ENCODE peak calls at places on chromosomes 13 and 19, in four cellular contexts. R, G, D and J are unnamed samples.

GRCh38 chr13:80906860-80907259 is 565.9 kb upstream of the SPRY2 start:
- DNase-seq in G (no peak), R (no peak), D (no peak), J (no peak)

GRCh38 chr13:30581582-30581981 is 36.1 kb upstream of the USPL1 start:
- DNase-seq in R (no peak), D (no peak), G (no peak), J (peak; percentile 36)

GRCh38 chr13:73273737-73274136 is 214.9 kb downstream of the KLF5 start:
- DNase-seq in G (peak; percentile 73), R (no peak), D (no peak), J (no peak)

GRCh38 chr13:53098455-53098854 is 69.8 kb downstream of the OLFM4 start:
- DNase-seq in D (no peak), G (no peak), R (no peak), J (no peak)

GRCh38 chr19:44212865-44213346 is 574 bp downstream of the ZNF227 start:
- DNase-seq in D (no peak), G (no peak), R (no peak), J (peak; percentile 35)

GRCh38 chr13:113647351-113648217 is 10.4 kb downstream of the ATP4B start:
- DNase-seq in R (no peak), D (peak; percentile 90), G (no peak), J (peak; percentile 52)

GRCh38 chr19:1163283-1163933 is 10.7 kb downstream of the SBNO2 start:
- DNase-seq in D (peak; percentile 56), G (no peak), R (no peak), J (no peak)

GRCh38 chr13:40564342-40564997 is 102.0 kb downstream of the FOXO1 start:
- DNase-seq in G (no peak), R (no peak), D (no peak), J (peak; percentile 62)

GRCh38 chr19:18931316-18932162 is 9.5 kb downstream of the HOMER3 start:
- DNase-seq in D (no peak), G (no peak), R (no peak), J (no peak)

GRCh38 chr13:50255639-50256038 is 240.4 kb downstream of the KCNRG start:
- DNase-seq in R (no peak), G (no peak), D (no peak), J (no peak)